ENCODE peak calls at places on chromosome 17, in nine cellular contexts. T is A549, Z is heart left ventricle, A is K562, G is breast epithelium, B is uterus, Q is stomach, J is ovary, M is lower leg skin. R is an unnamed sample.
A peak's percentile ranks its signal among the peaks of the same experiment; 100 is the strongest.

GRCh38 chr17:64061157-64061898 is 40.9 kb upstream of the ICAM2 start:
- DNase-seq in A (no peak), Q (no peak), Z (no peak), B (no peak), T (no peak), G (no peak), J (no peak), M (no peak), R (no peak)

GRCh38 chr17:2295575-2295974 is 8.0 kb downstream of the SMG6 start:
- DNase-seq in J (no peak), T (no peak), B (no peak), Q (no peak), A (no peak), G (no peak), M (no peak), Z (no peak), R (peak; percentile 16)

GRCh38 chr17:62713096-62713870 is 85.8 kb downstream of the MRC2 start:
- DNase-seq in G (no peak), B (no peak), Z (no peak), A (no peak), T (no peak), M (no peak), J (no peak), Q (no peak), R (no peak)

GRCh38 chr17:13597723-13598347 is 3.9 kb downstream of the HS3ST3A1 start:
- DNase-seq in A (no peak), Z (no peak), J (no peak), M (no peak), G (peak; percentile 30), Q (no peak), T (peak; percentile 41), B (no peak), R (no peak)

GRCh38 chr17:2214887-2215615 is 88.5 kb downstream of the SMG6 start:
- DNase-seq in G (no peak), B (peak; percentile 74), Q (no peak), T (no peak), A (no peak), M (no peak), Z (peak; percentile 70), J (peak; percentile 67), R (no peak)

GRCh38 chr17:50270430-50271172 is 3.7 kb upstream of the TMEM92 start:
- DNase-seq in J (peak; percentile 74), T (no peak), M (no peak), Q (peak; percentile 27), A (no peak), B (peak; percentile 75), Z (no peak), G (no peak), R (no peak)

GRCh38 chr17:75476274-75476673 is 19.8 kb downstream of the TMEM94 start:
- DNase-seq in T (no peak), M (no peak), G (no peak), J (peak; percentile 62), A (no peak), Z (peak; percentile 73), Q (no peak), B (peak; percentile 41), R (no peak)

GRCh38 chr17:16381496-16381820 is 567 bp downstream of the UBB start:
- DNase-seq in Z (no peak), A (no peak), G (no peak), M (no peak), Q (no peak), B (no peak), T (no peak), J (no peak), R (no peak)

GRCh38 chr17:57455063-57455914 is 199.0 kb downstream of the MSI2 start:
- DNase-seq in M (no peak), B (no peak), A (no peak), G (no peak), Q (no peak), T (no peak), J (peak; percentile 50), Z (no peak), R (no peak)

GRCh38 chr17:80175411-80175810 is 5.6 kb downstream of the CARD14 start:
- DNase-seq in A (no peak), Z (no peak), T (peak; percentile 54), J (no peak), Q (peak; percentile 35), B (no peak), M (no peak), G (peak; percentile 61), R (no peak)

GRCh38 chr17:73435412-73435811 is 123.6 kb upstream of the CDC42EP4 start:
- DNase-seq in J (no peak), A (no peak), Z (no peak), Q (no peak), M (no peak), T (no peak), G (no peak), B (no peak), R (no peak)

GRCh38 chr17:28724500-28725165 is 1.4 kb downstream of the TLCD1 start:
- DNase-seq in B (no peak), Z (no peak), T (no peak), A (no peak), J (no peak), Q (no peak), M (no peak), G (no peak), R (no peak)

GRCh38 chr17:28725660-28726395 is at the start of gene TLCD1:
- DNase-seq in M (peak; percentile 54), Z (peak; percentile 49), G (no peak), A (peak; percentile 86), Q (peak; percentile 73), B (no peak), J (peak; percentile 74), T (peak; percentile 92), R (peak; percentile 83)

GRCh38 chr17:28725166-28725659 is 820 bp downstream of the TLCD1 start:
- DNase-seq in A (peak; percentile 29), B (no peak), Z (no peak), G (no peak), M (no peak), T (peak; percentile 74), Q (no peak), J (no peak), R (no peak)

GRCh38 chr17:28722413-28723158 is 2.8 kb downstream of the RPL23A start:
- DNase-seq in G (no peak), Z (no peak), B (no peak), M (no peak), T (no peak), A (no peak), Q (no peak), J (no peak), R (no peak)

DNA sequence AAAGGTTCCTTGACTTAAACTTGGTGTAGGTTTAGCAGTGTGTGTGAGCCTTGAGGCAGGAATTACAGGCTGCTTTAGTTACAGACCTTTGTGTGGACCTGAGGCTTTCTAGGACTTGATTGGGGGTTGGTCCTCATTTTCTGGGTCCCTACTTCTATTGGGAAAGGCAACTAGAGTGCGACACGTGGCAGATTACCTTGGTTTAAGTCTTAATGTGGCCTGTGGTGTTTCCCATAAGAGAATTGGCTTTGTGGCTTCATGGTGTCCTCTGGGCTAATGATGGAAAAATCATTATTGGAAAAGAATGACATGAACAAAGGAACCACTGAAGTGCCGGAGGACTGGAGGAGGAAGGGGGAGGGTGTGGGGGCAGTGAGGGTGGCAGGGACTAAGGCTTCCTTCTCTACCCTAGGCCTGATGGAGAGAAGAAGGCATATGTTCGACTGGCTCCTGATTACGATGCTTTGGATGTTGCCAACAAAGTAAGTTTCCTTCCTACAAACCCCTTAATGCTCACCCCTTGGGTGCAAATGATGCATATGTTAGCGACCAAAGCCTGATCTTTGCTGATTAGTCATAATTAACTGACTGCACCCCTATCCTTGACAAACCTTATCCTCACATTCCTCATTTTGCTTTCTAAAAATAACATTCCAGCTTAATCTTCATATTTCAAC is 2.7 kb downstream of the TLCD1 start:
- DNase-seq in B (no peak), Z (no peak), A (no peak), G (no peak), M (no peak), Q (no peak), J (no peak), T (no peak), R (no peak)
- TF ChIP-seq POLR2A in B (no peak), Z (no peak), A (peak; percentile 2), G (no peak), M (no peak), Q (no peak), J (no peak), T (no peak), R (no peak)

GRCh38 chr17:66548158-66548557 is 245.7 kb downstream of the PRKCA start:
- DNase-seq in Z (no peak), B (no peak), A (no peak), J (no peak), G (no peak), T (no peak), Q (no peak), M (no peak), R (no peak)
- TF ChIP-seq POLR2A in Z (no peak), B (no peak), A (no peak), J (no peak), G (no peak), T (no peak), Q (no peak), M (no peak), R (no peak)

GRCh38 chr17:69427486-69428197 is 13.1 kb downstream of the MAP2K6 start:
- DNase-seq in J (no peak), B (no peak), A (no peak), M (no peak), T (no peak), Q (no peak), Z (no peak), G (no peak), R (no peak)

GRCh38 chr17:69425978-69426377 is 11.5 kb downstream of the MAP2K6 start:
- DNase-seq in Z (no peak), J (no peak), T (no peak), Q (no peak), A (no peak), B (no peak), M (no peak), G (no peak), R (no peak)

GRCh38 chr17:69418535-69418934 is 4.0 kb downstream of the MAP2K6 start:
- DNase-seq in B (no peak), T (no peak), M (no peak), A (no peak), Z (no peak), G (no peak), J (no peak), Q (no peak), R (no peak)

GRCh38 chr17:69424287-69425041 is 10.0 kb downstream of the MAP2K6 start:
- DNase-seq in Z (no peak), J (no peak), T (no peak), Q (no peak), M (no peak), B (no peak), G (no peak), A (no peak), R (no peak)

DNA sequence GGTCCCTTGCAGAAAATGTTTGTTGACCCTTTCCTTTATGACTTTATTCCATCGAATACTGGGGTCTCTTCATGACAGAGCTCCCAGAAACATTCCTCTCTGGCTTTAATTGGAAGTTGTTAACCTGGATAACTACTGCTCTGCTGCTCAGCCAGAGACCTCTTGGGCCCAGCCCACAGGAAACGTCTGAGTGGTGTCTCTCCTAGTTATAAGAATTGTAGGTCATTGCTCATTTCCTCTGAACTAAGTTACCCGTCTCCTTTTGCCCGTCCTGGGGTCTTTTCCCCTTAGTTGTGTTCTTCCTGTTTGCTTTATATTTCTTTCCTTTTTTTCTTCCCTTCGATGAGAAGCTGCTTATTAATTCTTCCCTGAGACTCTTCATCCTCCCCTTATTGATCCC is 9.0 kb downstream of the MAP2K6 start:
- DNase-seq in A (no peak), G (no peak), T (no peak), M (no peak), J (no peak), Q (no peak), Z (no peak), B (no peak), R (no peak)
- TF ChIP-seq POLR2A in A (no peak), G (no peak), T (no peak), M (no peak), J (no peak), Q (no peak), Z (no peak), B (no peak), R (no peak)

GRCh38 chr17:59425085-59425901 is 93.8 kb downstream of the YPEL2 start:
- DNase-seq in A (no peak), Q (no peak), G (no peak), Z (peak; percentile 70), B (peak; percentile 76), J (peak; percentile 66), M (no peak), T (no peak), R (no peak)
- TF ChIP-seq POLR2A in A (no peak), Q (no peak), G (no peak), Z (peak; percentile 21), B (peak; percentile 19), J (no peak), M (no peak), T (no peak), R (no peak)